ENCODE peak calls at places on chromosomes 7 and 10, in nine cellular contexts. D, I, M, H, V, X, P, O and R are unnamed samples.

GRCh38 chr10:13158401-13158800 is 3.0 kb upstream of the MCM10 start:
- DNase-seq in D (no peak), I (no peak), M (no peak), H (peak; percentile 22), V (no peak), X (no peak), P (no peak), O (no peak), R (no peak)

GRCh38 chr10:97774811-97775294 is 3.1 kb upstream of the SFRP5 start:
- DNase-seq in D (no peak), I (no peak), M (no peak), H (no peak), V (no peak), X (no peak), P (no peak), O (no peak), R (no peak)

GRCh38 chr10:99630439-99630838 is 10.2 kb upstream of the SLC25A28 start:
- DNase-seq in D (no peak), I (peak; percentile 81), M (no peak), H (peak; percentile 70), V (no peak), X (no peak), P (no peak), O (peak; percentile 69), R (peak; percentile 7)

GRCh38 chr10:96636546-96636945 is 49.7 kb upstream of the TM9SF3 start:
- DNase-seq in D (no peak), I (peak; percentile 13), M (no peak), H (no peak), V (no peak), X (no peak), P (no peak), O (no peak), R (no peak)

GRCh38 chr10:119315128-119316001 is 108.0 kb downstream of the GRK5 start:
- DNase-seq in D (peak; percentile 84), I (peak; percentile 98), M (peak; percentile 85), H (peak; percentile 82), V (no peak), X (peak; percentile 68), P (peak; percentile 29), O (peak; percentile 95), R (no peak)

GRCh38 chr10:120684211-120684610 is 167.0 kb upstream of the WDR11 start:
- DNase-seq in D (no peak), I (no peak), M (no peak), H (no peak), V (no peak), X (no peak), P (no peak), O (no peak), R (no peak)

GRCh38 chr10:46305430-46305808 is 18.6 kb downstream of the ANTXRL start:
- DNase-seq in D (no peak), I (no peak), M (no peak), H (no peak), V (no peak), X (no peak), P (no peak), O (no peak), R (no peak)

GRCh38 chr7:77349141-77349540 is 67.0 kb downstream of the GSAP start:
- DNase-seq in D (no peak), I (no peak), M (no peak), H (peak; percentile 66), V (no peak), X (no peak), P (no peak), O (no peak), R (no peak)

GRCh38 chr7:149027560-149028345 is 552 bp downstream of the PDIA4 start:
- DNase-seq in D (no peak), I (peak; percentile 52), M (no peak), H (peak; percentile 43), V (no peak), X (no peak), P (no peak), O (peak; percentile 27), R (no peak)